ENCODE peak calls at places on chromosomes 7 and 10, in eight cellular contexts. N is fibroblast of pulmonary artery, R is coronary artery, P is WERI-Rb-1, Y is cardiac muscle cell, K is choroid plexus epithelial cell, L is fibroblast of mammary gland, T is neural crest cell. E is an unnamed sample.

GRCh38 chr10:23345861-23346260 is 1.3 kb upstream of the C10orf67 start:
- DNase-seq in N (peak), R (no peak), P (no peak), Y (peak), K (peak), L (peak), T (no peak), E (peak)

GRCh38 chr10:80502621-80503583 is 34.8 kb upstream of the SH2D4B start:
- DNase-seq in N (no peak), R (no peak), P (no peak), Y (no peak), K (no peak), L (no peak), T (no peak), E (no peak)

GRCh38 chr10:52259428-52259812 is 54.7 kb upstream of the DKK1 start:
- DNase-seq in N (no peak), R (no peak), P (no peak), Y (no peak), K (no peak), L (no peak), T (no peak), E (no peak)

GRCh38 chr7:128076216-128076821 is 45.1 kb upstream of the LRRC4 start:
- DNase-seq in N (no peak), R (no peak), P (no peak), Y (no peak), K (no peak), L (no peak), T (no peak), E (no peak)

GRCh38 chr10:84590794-84591193 is 262.4 kb downstream of the CCSER2 start:
- DNase-seq in N (no peak), R (no peak), P (no peak), Y (no peak), K (no peak), L (no peak), T (no peak), E (no peak)

GRCh38 chr7:82559203-82559805 is 115.7 kb upstream of the CACNA2D1 start:
- DNase-seq in N (no peak), R (no peak), P (peak), Y (no peak), K (peak), L (no peak), T (no peak), E (no peak)

GRCh38 chr7:128682125-128682524 is 10.0 kb downstream of the GARIN1A start:
- DNase-seq in N (no peak), R (no peak), P (no peak), Y (no peak), K (no peak), L (no peak), T (no peak), E (no peak)

GRCh38 chr10:93152136-93152535 is 78.4 kb downstream of the CYP26A1 start:
- DNase-seq in N (peak), R (no peak), P (no peak), Y (peak), K (peak), L (peak), T (no peak), E (peak)

GRCh38 chr7:103592187-103592586 is 146.2 kb upstream of the SLC26A5 start:
- DNase-seq in N (no peak), R (no peak), P (no peak), Y (no peak), K (no peak), L (no peak), T (no peak), E (no peak)

GRCh38 chr7:102897856-102898531 is 14.8 kb upstream of the LRRC17 start:
- DNase-seq in N (no peak), R (no peak), P (no peak), Y (no peak), K (no peak), L (no peak), T (no peak), E (no peak)

GRCh38 chr7:139646566-139646965 is 123.1 kb downstream of the CLEC2L start:
- DNase-seq in N (no peak), R (no peak), P (no peak), Y (no peak), K (no peak), L (no peak), T (no peak), E (no peak)

GRCh38 chr10:33735463-33735862 is 401.0 kb upstream of the NRP1 start:
- DNase-seq in N (peak), R (no peak), P (no peak), Y (no peak), K (peak), L (peak), T (no peak), E (no peak)

GRCh38 chr10:119754085-119754484 is 28.2 kb downstream of the INPP5F start:
- DNase-seq in N (no peak), R (no peak), P (no peak), Y (no peak), K (no peak), L (no peak), T (no peak), E (no peak)

GRCh38 chr7:105622114-105622731 is 40.9 kb upstream of the EFCAB10 start:
- DNase-seq in N (no peak), R (no peak), P (no peak), Y (no peak), K (no peak), L (no peak), T (no peak), E (no peak)

GRCh38 chr7:93148135-93148534 is at the start of gene SAMD9L:
- DNase-seq in N (peak), R (no peak), P (no peak), Y (peak), K (peak), L (peak), T (no peak), E (peak)

GRCh38 chr10:89206402-89207180 is 526 bp downstream of the CH25H start:
- DNase-seq in N (peak), R (peak), P (no peak), Y (peak), K (peak), L (peak), T (peak), E (no peak)

GRCh38 chr7:148819697-148820332 is 64.3 kb downstream of the EZH2 start:
- DNase-seq in N (peak), R (no peak), P (no peak), Y (peak), K (peak), L (peak), T (no peak), E (no peak)

GRCh38 chr7:141960687-141961422 is 12.7 kb downstream of the TAS2R38 start:
- DNase-seq in N (no peak), R (no peak), P (no peak), Y (no peak), K (no peak), L (no peak), T (no peak), E (no peak)

GRCh38 chr10:85786401-85786899 is 580.1 kb downstream of the GRID1 start:
- DNase-seq in N (no peak), R (no peak), P (peak), Y (no peak), K (no peak), L (no peak), T (no peak), E (no peak)

GRCh38 chr10:125662616-125663015 is 20.3 kb downstream of the TEX36 start:
- DNase-seq in N (no peak), R (no peak), P (no peak), Y (no peak), K (peak), L (no peak), T (no peak), E (peak)

GRCh38 chr10:77165445-77166316 is 471.9 kb downstream of the KCNMA1 start:
- DNase-seq in N (peak), R (no peak), P (peak), Y (peak), K (peak), L (peak), T (peak), E (peak)
- TF ChIP-seq CTCF in N (peak), R (peak), P (peak), Y (peak), K (peak), L (peak), T (peak), E (peak)

GRCh38 chr10:124249812-124250432 is 156.5 kb upstream of the CHST15 start:
- DNase-seq in N (no peak), R (peak), P (no peak), Y (no peak), K (peak), L (no peak), T (no peak), E (peak)
- TF ChIP-seq CTCF in N (no peak), R (no peak), P (peak), Y (peak), K (peak), L (peak), T (no peak), E (no peak)

GRCh38 chr7:27142562-27143021 is 889 bp downstream of the HOXA5 start:
- DNase-seq in N (no peak), R (no peak), P (no peak), Y (no peak), K (no peak), L (no peak), T (no peak), E (peak)

GRCh38 chr7:27143022-27143949 is at the start of gene HOXA5:
- DNase-seq in N (peak), R (peak), P (peak), Y (peak), K (peak), L (peak), T (peak), E (peak)

GRCh38 chr7:27141138-27141537 is 2.3 kb downstream of the HOXA5 start:
- DNase-seq in N (no peak), R (no peak), P (no peak), Y (no peak), K (no peak), L (no peak), T (no peak), E (peak)

GRCh38 chr7:27140108-27140842 is 3.2 kb downstream of the HOXA5 start:
- DNase-seq in N (no peak), R (no peak), P (no peak), Y (no peak), K (no peak), L (no peak), T (no peak), E (peak)

GRCh38 chr7:27141591-27142561 is 1.6 kb downstream of the HOXA5 start:
- DNase-seq in N (no peak), R (peak), P (no peak), Y (no peak), K (no peak), L (peak), T (no peak), E (peak)
- TF ChIP-seq CTCF in N (no peak), R (no peak), P (no peak), Y (no peak), K (no peak), L (peak), T (peak), E (peak)

GRCh38 chr7:152859781-152860191 is 100.2 kb downstream of the ACTR3B start:
- DNase-seq in N (no peak), R (no peak), P (peak), Y (no peak), K (peak), L (peak), T (no peak), E (peak)
- TF ChIP-seq CTCF in N (peak), R (no peak), P (peak), Y (peak), K (peak), L (peak), T (peak), E (no peak)

DNA sequence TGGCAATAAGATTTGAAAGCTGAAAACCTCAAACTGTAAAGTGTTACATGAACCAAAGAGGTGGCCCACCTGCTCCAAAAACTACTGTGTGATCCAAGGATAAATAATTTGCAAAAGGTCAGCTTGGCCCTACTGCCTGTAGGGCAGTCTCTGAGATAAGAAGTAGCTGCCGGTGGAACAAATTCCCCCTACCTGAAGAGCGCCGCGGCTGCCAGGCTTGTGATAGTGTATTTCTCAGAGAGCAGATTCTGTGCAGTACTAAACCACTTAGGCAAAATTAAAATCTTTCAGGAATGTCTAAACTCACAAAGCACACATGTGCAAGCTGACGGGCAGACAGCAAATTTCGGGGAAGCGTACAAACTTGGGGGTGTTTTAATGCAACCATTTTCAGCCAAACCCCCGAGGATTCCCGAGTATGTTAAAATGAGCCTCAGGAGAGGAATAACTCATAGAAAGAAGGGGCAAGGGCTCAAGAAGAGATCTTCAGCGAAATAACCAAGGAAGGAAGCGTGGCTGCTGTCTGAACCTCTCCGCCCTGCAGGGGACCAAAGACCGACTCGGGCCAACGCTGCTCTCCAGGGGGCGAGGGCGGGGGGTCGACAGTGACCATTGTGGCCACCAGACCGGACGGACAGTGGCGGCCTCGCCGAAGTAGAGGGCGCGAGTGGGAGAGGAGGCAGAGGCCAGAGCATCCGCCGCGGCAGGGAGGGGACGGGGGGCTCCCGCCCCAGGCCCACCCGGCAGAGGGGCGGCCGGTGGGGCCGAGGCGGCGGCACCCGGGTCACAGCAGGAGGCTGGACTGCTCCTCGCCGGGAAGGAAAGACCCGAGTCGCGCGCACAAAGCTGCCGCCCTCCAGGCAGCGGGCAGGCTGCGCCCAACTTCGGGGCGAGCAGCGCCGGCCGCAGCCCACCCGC is 874 bp downstream of the HYCC1 start:
- DNase-seq in N (no peak), R (no peak), P (peak), Y (no peak), K (peak), L (no peak), T (peak), E (peak)
- TF ChIP-seq CTCF in N (no peak), R (no peak), P (no peak), Y (no peak), K (peak), L (no peak), T (peak), E (peak)